ENCODE peak calls at places on chromosomes 1 and 21, in five cellular contexts. N is testis, X is cardiac muscle cell, F is lower leg skin, G is AG04449. D is an unnamed sample.
A peak's percentile ranks its signal among the peaks of the same experiment; 100 is the strongest.

GRCh38 chr1:50605186-50605875 is 182.1 kb upstream of the DMRTA2 start:
- DNase-seq in X (peak; percentile 18), F (no peak), N (peak; percentile 37), G (no peak), D (peak; percentile 12)

GRCh38 chr1:46616277-46617107 is at the start of gene MOB3C:
- DNase-seq in X (peak; percentile 69), G (peak; percentile 28), N (peak; percentile 91), F (peak; percentile 95), D (no peak)

GRCh38 chr1:218526198-218526580 is 181.1 kb downstream of the TGFB2 start:
- DNase-seq in F (no peak), N (no peak), X (no peak), G (no peak), D (no peak)

GRCh38 chr21:44304846-44305245 is 5.0 kb downstream of the PFKL start:
- DNase-seq in G (no peak), F (no peak), X (peak; percentile 74), N (peak; percentile 78), D (no peak)

GRCh38 chr1:52558941-52559340 is 6.0 kb upstream of the TUT4 start:
- DNase-seq in F (no peak), N (no peak), G (no peak), X (no peak), D (no peak)

GRCh38 chr1:243930822-243931671 is 81.0 kb upstream of the AKT3 start:
- DNase-seq in G (no peak), X (no peak), F (no peak), N (no peak), D (no peak)

GRCh38 chr21:45078877-45079281 is 4.5 kb downstream of the ADARB1 start:
- DNase-seq in F (peak; percentile 80), N (no peak), G (no peak), X (no peak), D (no peak)

GRCh38 chr1:209435654-209436566 is 147.6 kb upstream of the CAMK1G start:
- DNase-seq in G (no peak), X (peak; percentile 82), N (peak; percentile 75), F (peak; percentile 93), D (no peak)

GRCh38 chr1:185645201-185645640 is 89.0 kb upstream of the HMCN1 start:
- DNase-seq in N (no peak), G (peak; percentile 66), X (no peak), F (no peak), D (no peak)

GRCh38 chr1:2502661-2503553 is 23.5 kb downstream of the PANK4 start:
- DNase-seq in X (no peak), F (no peak), N (no peak), G (no peak), D (no peak)

GRCh38 chr1:80841261-80841660 is 959.5 kb upstream of the ADGRL2 start:
- DNase-seq in N (no peak), F (no peak), X (no peak), G (no peak), D (no peak)

GRCh38 chr1:221672160-221672762 is 69.6 kb downstream of the DUSP10 start:
- DNase-seq in F (no peak), G (no peak), X (no peak), N (no peak), D (peak; percentile 32)

GRCh38 chr1:98030483-98030882 is 109.6 kb upstream of the DPYD start:
- DNase-seq in X (no peak), G (no peak), N (no peak), F (no peak), D (no peak)

GRCh38 chr1:28296401-28297220 is 32.2 kb upstream of the MED18 start:
- DNase-seq in X (peak; percentile 71), F (no peak), G (no peak), N (peak; percentile 68), D (peak; percentile 61)

GRCh38 chr1:51086496-51087271 is 15.3 kb upstream of the C1orf185 start:
- DNase-seq in X (no peak), N (no peak), F (no peak), G (no peak), D (no peak)

GRCh38 chr1:27009601-27010197 is 3.0 kb downstream of the TENT5B start:
- DNase-seq in G (no peak), X (no peak), N (no peak), F (no peak), D (no peak)

GRCh38 chr1:198444792-198445191 is 95.7 kb downstream of the ATP6V1G3 start:
- DNase-seq in X (no peak), F (no peak), N (no peak), G (peak; percentile 88), D (no peak)
- TF ChIP-seq CTCF in X (no peak), F (no peak), N (no peak), G (no peak), D (no peak)

GRCh38 chr1:180154325-180155201 is at the start of gene QSOX1:
- DNase-seq in N (peak; percentile 93), X (peak; percentile 90), F (peak; percentile 97), G (no peak), D (no peak)
- TF ChIP-seq CTCF in N (no peak), X (no peak), F (no peak), G (no peak), D (no peak)

GRCh38 chr1:35855016-35855700 is 27.9 kb upstream of the AGO1 start:
- DNase-seq in F (no peak), G (no peak), X (no peak), N (no peak), D (no peak)
- TF ChIP-seq CTCF in F (no peak), G (no peak), X (no peak), N (no peak), D (no peak)

GRCh38 chr1:231315887-231316286 is 21.8 kb downstream of the EXOC8 start:
- DNase-seq in N (peak; percentile 48), X (peak; percentile 32), F (peak; percentile 78), G (no peak), D (no peak)
- TF ChIP-seq CTCF in N (no peak), X (peak; percentile 74), F (no peak), G (peak; percentile 64), D (peak; percentile 79)

GRCh38 chr1:38950553-38950952 is 8.9 kb upstream of the RHBDL2 start:
- DNase-seq in N (no peak), F (no peak), G (no peak), X (no peak), D (no peak)

GRCh38 chr1:38958967-38959366 is 17.3 kb upstream of the RHBDL2 start:
- DNase-seq in N (no peak), X (no peak), G (no peak), F (no peak), D (no peak)

GRCh38 chr1:38953433-38953860 is 11.8 kb upstream of the RHBDL2 start:
- DNase-seq in N (no peak), G (no peak), F (no peak), X (no peak), D (no peak)
- TF ChIP-seq CTCF in N (no peak), G (no peak), F (no peak), X (no peak), D (no peak)

GRCh38 chr1:55617416-55617980 is 402.3 kb upstream of the USP24 start:
- DNase-seq in X (no peak), N (no peak), F (no peak), G (no peak), D (no peak)
- TF ChIP-seq CTCF in X (no peak), N (no peak), F (no peak), G (no peak), D (no peak)

GRCh38 chr1:11654571-11655262 is at the start of gene FBXO44:
- DNase-seq in X (peak; percentile 75), N (peak; percentile 49), F (no peak), G (no peak), D (no peak)

GRCh38 chr1:11653101-11653601 is 1.1 kb downstream of the FBXO2 start:
- DNase-seq in X (no peak), F (no peak), N (no peak), G (no peak), D (no peak)

GRCh38 chr1:11655263-11656079 is 794 bp downstream of the FBXO44 start:
- DNase-seq in X (no peak), F (no peak), N (no peak), G (no peak), D (no peak)

GRCh38 chr1:11652203-11652780 is 1.9 kb downstream of the FBXO2 start:
- DNase-seq in N (no peak), F (no peak), X (no peak), G (no peak), D (no peak)

DNA sequence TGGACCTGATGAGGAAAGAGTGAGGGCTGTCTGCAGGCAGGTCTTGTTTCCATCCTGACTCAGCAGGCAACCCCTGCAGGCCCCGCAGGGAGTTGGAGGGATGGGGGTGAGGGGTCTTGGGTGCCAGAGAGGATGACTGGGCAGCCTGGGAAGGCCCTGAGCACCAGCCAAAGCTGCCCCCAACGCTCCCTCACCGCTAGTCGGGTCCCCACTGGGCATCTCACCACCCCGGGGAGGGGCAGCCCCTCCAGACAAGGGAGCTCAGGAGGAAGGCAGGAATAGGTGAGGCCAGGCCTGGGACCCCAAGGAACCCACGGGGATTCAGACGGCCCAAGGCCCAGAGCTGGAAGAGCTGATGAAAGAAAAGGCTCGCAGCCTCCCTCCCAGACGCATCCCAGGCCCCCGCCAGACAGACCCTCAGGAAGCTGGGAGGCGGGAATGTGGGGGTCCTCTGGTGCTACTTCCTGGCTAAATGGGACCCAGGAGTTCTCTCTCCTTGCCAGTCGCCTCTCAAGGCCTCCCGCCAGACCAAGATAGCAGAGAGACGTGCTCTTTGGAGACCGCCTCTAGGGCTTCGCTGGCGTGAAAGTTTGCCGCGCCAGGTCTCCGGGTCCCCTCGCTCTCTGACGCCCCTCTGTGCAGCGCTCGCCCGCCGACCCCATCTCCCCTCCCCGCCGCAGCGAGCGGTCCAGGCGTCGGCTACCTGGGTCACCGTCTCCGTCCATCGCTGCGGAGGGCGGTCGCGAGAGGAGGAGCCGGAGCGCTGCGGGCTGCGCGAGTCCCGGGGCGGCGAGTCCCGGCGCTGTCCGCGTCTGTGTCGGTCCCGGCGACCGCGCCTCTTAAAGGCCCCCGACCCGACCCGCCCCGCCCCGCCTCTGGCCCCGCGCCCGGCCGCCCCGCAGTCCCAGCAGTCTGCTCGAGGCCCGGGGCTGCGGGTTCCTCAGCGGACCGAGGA is at the start of gene FBXO2:
- DNase-seq in G (no peak), F (no peak), X (peak; percentile 74), N (peak; percentile 53), D (no peak)
- TF ChIP-seq CTCF in G (no peak), F (no peak), X (no peak), N (no peak), D (no peak)

GRCh38 chr1:154496381-154496780 is 5.6 kb upstream of the TDRD10 start:
- DNase-seq in X (peak; percentile 60), F (no peak), N (no peak), G (no peak), D (no peak)

GRCh38 chr1:154495496-154496273 is 6.3 kb upstream of the TDRD10 start:
- DNase-seq in N (no peak), G (no peak), F (peak; percentile 3), X (no peak), D (no peak)

GRCh38 chr1:154490327-154490726 is 11.7 kb upstream of the TDRD10 start:
- DNase-seq in X (no peak), G (no peak), N (no peak), F (peak; percentile 12), D (no peak)

GRCh38 chr1:154492115-154492514 is 9.9 kb upstream of the TDRD10 start:
- DNase-seq in F (peak; percentile 50), G (no peak), X (no peak), N (no peak), D (no peak)

GRCh38 chr1:154493276-154493675 is 8.7 kb upstream of the TDRD10 start:
- DNase-seq in G (no peak), F (peak; percentile 86), X (no peak), N (peak; percentile 39), D (no peak)
- TF ChIP-seq CTCF in G (no peak), F (no peak), X (no peak), N (no peak), D (no peak)